ENCODE peak calls at places on chromosomes 16 and 17, in ten cellular contexts. One of them, this sample, is unnamed.

GRCh38 chr17:43660816-43661493 is 767 bp downstream of the MEOX1 start:
- DNase-seq in aorta: no peak
- DNase-seq in sigmoid colon: no peak
- DNase-seq in dorsolateral prefrontal cortex: no peak
- DNase-seq in GM23248: no peak
- DNase-seq in WERI-Rb-1: no peak
- DNase-seq in brain microvascular endothelial cell: no peak
- DNase-seq in fibroblast of lung: no peak
- DNase-seq in cardiac muscle cell: no peak
- DNase-seq in IMR-90: no peak
- DNase-seq in this sample: no peak

GRCh38 chr16:25163683-25164082 is 52.1 kb downstream of the LCMT1 start:
- DNase-seq in IMR-90: no peak
- DNase-seq in sigmoid colon: no peak
- DNase-seq in cardiac muscle cell: no peak
- DNase-seq in fibroblast of lung: no peak
- DNase-seq in dorsolateral prefrontal cortex: no peak
- DNase-seq in aorta: no peak
- DNase-seq in brain microvascular endothelial cell: no peak
- DNase-seq in WERI-Rb-1: no peak
- DNase-seq in GM23248: no peak
- DNase-seq in this sample: no peak

GRCh38 chr17:76710863-76711611 is at the start of gene MXRA7:
- DNase-seq in aorta: peak; percentile 83
- DNase-seq in dorsolateral prefrontal cortex: peak; percentile 57
- DNase-seq in sigmoid colon: peak; percentile 93
- DNase-seq in fibroblast of lung: peak; percentile 67
- DNase-seq in cardiac muscle cell: peak; percentile 77
- DNase-seq in GM23248: peak; percentile 91
- DNase-seq in IMR-90: peak; percentile 61
- DNase-seq in brain microvascular endothelial cell: no peak
- DNase-seq in WERI-Rb-1: peak; percentile 92
- DNase-seq in this sample: peak; percentile 81

GRCh38 chr16:85180047-85180878 is 68.0 kb upstream of the CIBAR2 start:
- DNase-seq in cardiac muscle cell: no peak
- DNase-seq in fibroblast of lung: no peak
- DNase-seq in brain microvascular endothelial cell: no peak
- DNase-seq in aorta: no peak
- DNase-seq in IMR-90: no peak
- DNase-seq in WERI-Rb-1: no peak
- DNase-seq in dorsolateral prefrontal cortex: no peak
- DNase-seq in sigmoid colon: no peak
- DNase-seq in GM23248: no peak
- DNase-seq in this sample: no peak

GRCh38 chr16:7471268-7471667 is 138.6 kb downstream of the RBFOX1 start:
- DNase-seq in sigmoid colon: no peak
- DNase-seq in aorta: no peak
- DNase-seq in WERI-Rb-1: no peak
- DNase-seq in GM23248: no peak
- DNase-seq in brain microvascular endothelial cell: no peak
- DNase-seq in fibroblast of lung: no peak
- DNase-seq in dorsolateral prefrontal cortex: no peak
- DNase-seq in cardiac muscle cell: no peak
- DNase-seq in IMR-90: no peak
- DNase-seq in this sample: no peak

GRCh38 chr16:86510465-86511261 is at the start of gene FOXF1:
- DNase-seq in sigmoid colon: no peak
- DNase-seq in WERI-Rb-1: no peak
- DNase-seq in fibroblast of lung: peak; percentile 81
- DNase-seq in aorta: no peak
- DNase-seq in GM23248: peak; percentile 70
- DNase-seq in dorsolateral prefrontal cortex: no peak
- DNase-seq in brain microvascular endothelial cell: no peak
- DNase-seq in cardiac muscle cell: peak; percentile 61
- DNase-seq in IMR-90: peak; percentile 83
- DNase-seq in this sample: no peak

GRCh38 chr17:75757086-75757681 is 7.8 kb downstream of the GALK1 start:
- DNase-seq in GM23248: no peak
- DNase-seq in WERI-Rb-1: no peak
- DNase-seq in IMR-90: no peak
- DNase-seq in aorta: no peak
- DNase-seq in brain microvascular endothelial cell: no peak
- DNase-seq in dorsolateral prefrontal cortex: no peak
- DNase-seq in cardiac muscle cell: no peak
- DNase-seq in fibroblast of lung: no peak
- DNase-seq in sigmoid colon: no peak
- DNase-seq in this sample: no peak

GRCh38 chr16:68227850-68228553 is 7.9 kb downstream of the ESRP2 start:
- DNase-seq in dorsolateral prefrontal cortex: peak; percentile 18
- DNase-seq in cardiac muscle cell: no peak
- DNase-seq in GM23248: no peak
- DNase-seq in fibroblast of lung: no peak
- DNase-seq in sigmoid colon: peak; percentile 64
- DNase-seq in aorta: peak; percentile 32
- DNase-seq in IMR-90: no peak
- DNase-seq in brain microvascular endothelial cell: no peak
- DNase-seq in WERI-Rb-1: no peak
- DNase-seq in this sample: peak; percentile 18

GRCh38 chr16:31134091-31134571 is 1.4 kb downstream of the PRSS8 start:
- DNase-seq in dorsolateral prefrontal cortex: no peak
- DNase-seq in GM23248: no peak
- DNase-seq in IMR-90: peak; percentile 24
- DNase-seq in cardiac muscle cell: no peak
- DNase-seq in brain microvascular endothelial cell: no peak
- DNase-seq in WERI-Rb-1: no peak
- DNase-seq in sigmoid colon: no peak
- DNase-seq in fibroblast of lung: peak; percentile 32
- DNase-seq in aorta: no peak
- DNase-seq in this sample: no peak

GRCh38 chr17:31593806-31594205 is 202.3 kb downstream of the RAB11FIP4 start:
- DNase-seq in GM23248: peak; percentile 95
- DNase-seq in brain microvascular endothelial cell: peak; percentile 52
- DNase-seq in fibroblast of lung: peak; percentile 89
- DNase-seq in WERI-Rb-1: no peak
- DNase-seq in IMR-90: peak; percentile 89
- DNase-seq in cardiac muscle cell: no peak
- DNase-seq in dorsolateral prefrontal cortex: no peak
- DNase-seq in sigmoid colon: no peak
- DNase-seq in aorta: peak; percentile 81
- DNase-seq in this sample: peak; percentile 44

GRCh38 chr16:72530434-72530833 is 358.5 kb upstream of the PMFBP1 start:
- DNase-seq in IMR-90: peak; percentile 75
- DNase-seq in fibroblast of lung: peak; percentile 74
- DNase-seq in GM23248: peak; percentile 78
- DNase-seq in WERI-Rb-1: no peak
- DNase-seq in aorta: no peak
- DNase-seq in brain microvascular endothelial cell: peak; percentile 81
- DNase-seq in dorsolateral prefrontal cortex: no peak
- DNase-seq in sigmoid colon: no peak
- DNase-seq in cardiac muscle cell: peak; percentile 90
- DNase-seq in this sample: no peak

GRCh38 chr17:69404398-69404797 is 10.1 kb upstream of the MAP2K6 start:
- DNase-seq in sigmoid colon: no peak
- DNase-seq in WERI-Rb-1: no peak
- DNase-seq in dorsolateral prefrontal cortex: no peak
- DNase-seq in brain microvascular endothelial cell: no peak
- DNase-seq in aorta: no peak
- DNase-seq in GM23248: peak; percentile 36
- DNase-seq in fibroblast of lung: no peak
- DNase-seq in IMR-90: peak; percentile 55
- DNase-seq in cardiac muscle cell: no peak
- DNase-seq in this sample: no peak

DNA sequence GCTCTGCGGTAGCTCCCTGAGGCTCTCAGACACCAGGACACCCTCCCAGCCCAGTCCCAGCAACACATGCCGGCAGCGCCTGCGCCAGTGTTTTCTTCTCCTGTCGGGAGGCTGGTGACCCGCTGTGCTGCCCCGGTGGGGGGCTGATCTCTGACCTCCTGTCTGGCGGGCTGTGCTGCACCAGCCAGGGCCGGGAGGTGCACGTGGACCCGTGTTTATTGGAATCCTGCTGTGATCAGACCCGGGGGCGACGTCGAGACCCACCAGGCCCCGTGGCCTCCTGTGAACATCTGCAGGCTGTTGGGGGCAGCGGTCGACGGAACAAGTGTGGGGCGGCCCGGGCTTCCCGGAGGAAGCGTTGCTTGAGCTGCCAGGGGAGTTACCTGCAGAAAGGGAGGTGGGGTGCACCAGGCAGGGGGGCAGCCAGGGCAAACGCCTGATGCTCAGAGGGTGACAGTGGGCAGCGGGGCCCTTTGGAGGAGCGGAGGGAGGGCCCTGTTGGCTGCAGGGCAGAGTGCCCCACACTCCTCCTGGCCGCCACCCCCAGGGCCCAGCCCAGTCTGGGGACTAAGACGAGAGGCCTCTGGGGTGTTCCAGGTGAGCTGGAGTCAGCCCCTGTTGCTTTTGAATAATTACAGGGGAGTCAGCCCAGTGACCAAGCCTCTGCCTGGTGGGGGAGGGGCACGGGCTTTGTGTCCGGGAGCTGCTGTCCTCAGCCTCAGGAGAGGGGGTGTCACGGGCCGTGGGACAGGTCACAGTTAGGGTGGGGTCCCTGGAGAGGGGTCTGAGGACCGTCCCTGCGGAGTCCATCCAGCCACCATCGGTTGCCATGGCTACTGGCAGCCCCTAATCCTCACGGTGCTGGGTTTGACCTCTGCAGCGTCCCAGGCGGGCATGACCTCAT is 2.2 kb upstream of the SSTR5 start:
- DNase-seq in GM23248: no peak
- DNase-seq in fibroblast of lung: no peak
- DNase-seq in aorta: no peak
- DNase-seq in brain microvascular endothelial cell: no peak
- DNase-seq in dorsolateral prefrontal cortex: no peak
- DNase-seq in WERI-Rb-1: peak; percentile 47
- DNase-seq in cardiac muscle cell: no peak
- DNase-seq in IMR-90: no peak
- DNase-seq in sigmoid colon: no peak
- DNase-seq in this sample: no peak
- H3K27me3 ChIP-seq in GM23248: peaks cover 27% of the 10 kb centered on the region
- H3K27me3 ChIP-seq in fibroblast of lung: no peaks in the 10 kb centered on the region
- H3K27me3 ChIP-seq in aorta: no peaks in the 10 kb centered on the region
- H3K27me3 ChIP-seq in brain microvascular endothelial cell: peaks cover 58% of the 10 kb centered on the region
- H3K27me3 ChIP-seq in dorsolateral prefrontal cortex: peaks cover 95% of the 10 kb centered on the region
- H3K27me3 ChIP-seq in WERI-Rb-1: no peaks in the 10 kb centered on the region
- H3K27me3 ChIP-seq in cardiac muscle cell: peaks cover 39% of the 10 kb centered on the region
- H3K27me3 ChIP-seq in IMR-90: peaks cover 65% of the 10 kb centered on the region
- H3K27me3 ChIP-seq in sigmoid colon: peaks cover 35% of the 10 kb centered on the region
- H3K27me3 ChIP-seq in this sample: peaks cover 60% of the 10 kb centered on the region

DNA sequence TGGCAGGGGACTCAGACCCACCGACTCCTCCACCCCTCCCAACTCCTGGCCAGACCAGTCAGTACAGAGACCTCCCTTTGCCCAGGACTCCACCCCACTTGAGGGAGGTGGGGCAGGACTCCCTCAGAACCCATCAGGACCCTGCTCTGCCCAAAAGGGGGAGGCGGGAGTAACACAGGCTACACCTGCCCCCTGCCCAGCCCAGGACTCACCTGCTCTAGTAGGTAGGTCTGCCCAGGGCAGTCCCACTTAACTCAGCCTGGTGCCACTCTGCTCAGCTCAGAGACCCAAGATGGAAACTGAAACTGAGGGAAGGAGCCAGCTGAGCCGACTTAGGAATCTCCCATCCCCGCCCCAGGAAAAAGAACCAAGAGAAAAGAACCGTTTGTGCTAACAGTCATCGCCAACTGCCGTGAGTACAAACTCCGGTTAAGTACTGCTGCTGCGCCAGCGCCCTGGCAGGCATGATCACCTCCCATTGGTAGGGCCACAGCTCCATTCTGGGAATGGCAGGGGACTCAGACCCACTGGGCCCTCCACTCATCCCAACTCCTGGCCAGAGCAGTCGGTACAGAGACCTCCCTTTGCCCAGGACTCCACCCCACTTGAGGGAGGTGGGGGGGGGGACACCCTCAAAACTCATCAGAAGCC is 488 bp downstream of the DHX58 start:
- DNase-seq in brain microvascular endothelial cell: no peak
- DNase-seq in fibroblast of lung: no peak
- DNase-seq in IMR-90: peak; percentile 17
- DNase-seq in GM23248: peak; percentile 88
- DNase-seq in sigmoid colon: peak; percentile 79
- DNase-seq in WERI-Rb-1: no peak
- DNase-seq in aorta: peak; percentile 62
- DNase-seq in cardiac muscle cell: peak; percentile 40
- DNase-seq in dorsolateral prefrontal cortex: no peak
- DNase-seq in this sample: no peak
- H3K27ac ChIP-seq in brain microvascular endothelial cell: peak overlapping the region; percentile 32
- H3K27ac ChIP-seq in fibroblast of lung: peak overlapping the region; percentile 68
- H3K27ac ChIP-seq in IMR-90: peak overlapping the region; percentile 19
- H3K27ac ChIP-seq in GM23248: peak overlapping the region; percentile 71
- H3K27ac ChIP-seq in sigmoid colon: peak overlapping the region; percentile 90
- H3K27ac ChIP-seq in WERI-Rb-1: no peak overlapping the region
- H3K27ac ChIP-seq in aorta: peak overlapping the region; percentile 87
- H3K27ac ChIP-seq in cardiac muscle cell: no peak overlapping the region
- H3K27ac ChIP-seq in dorsolateral prefrontal cortex: peak overlapping the region; percentile 83
- H3K27ac ChIP-seq in this sample: peak overlapping the region; percentile 89

GRCh38 chr17:34125921-34126320 is 129.2 kb upstream of the CCL2 start:
- DNase-seq in GM23248: no peak
- DNase-seq in WERI-Rb-1: no peak
- DNase-seq in IMR-90: no peak
- DNase-seq in cardiac muscle cell: no peak
- DNase-seq in sigmoid colon: no peak
- DNase-seq in dorsolateral prefrontal cortex: no peak
- DNase-seq in fibroblast of lung: no peak
- DNase-seq in aorta: no peak
- DNase-seq in brain microvascular endothelial cell: no peak
- DNase-seq in this sample: no peak
- H3K27me3 ChIP-seq in GM23248: no peaks in the 10 kb centered on the region
- H3K27me3 ChIP-seq in WERI-Rb-1: peaks cover 3% of the 10 kb centered on the region
- H3K27me3 ChIP-seq in IMR-90: no peaks in the 10 kb centered on the region
- H3K27me3 ChIP-seq in cardiac muscle cell: no peaks in the 10 kb centered on the region
- H3K27me3 ChIP-seq in sigmoid colon: no peaks in the 10 kb centered on the region
- H3K27me3 ChIP-seq in dorsolateral prefrontal cortex: no peaks in the 10 kb centered on the region
- H3K27me3 ChIP-seq in fibroblast of lung: no peaks in the 10 kb centered on the region
- H3K27me3 ChIP-seq in aorta: no peaks in the 10 kb centered on the region
- H3K27me3 ChIP-seq in brain microvascular endothelial cell: no peaks in the 10 kb centered on the region
- H3K27me3 ChIP-seq in this sample: peaks cover 14% of the 10 kb centered on the region

DNA sequence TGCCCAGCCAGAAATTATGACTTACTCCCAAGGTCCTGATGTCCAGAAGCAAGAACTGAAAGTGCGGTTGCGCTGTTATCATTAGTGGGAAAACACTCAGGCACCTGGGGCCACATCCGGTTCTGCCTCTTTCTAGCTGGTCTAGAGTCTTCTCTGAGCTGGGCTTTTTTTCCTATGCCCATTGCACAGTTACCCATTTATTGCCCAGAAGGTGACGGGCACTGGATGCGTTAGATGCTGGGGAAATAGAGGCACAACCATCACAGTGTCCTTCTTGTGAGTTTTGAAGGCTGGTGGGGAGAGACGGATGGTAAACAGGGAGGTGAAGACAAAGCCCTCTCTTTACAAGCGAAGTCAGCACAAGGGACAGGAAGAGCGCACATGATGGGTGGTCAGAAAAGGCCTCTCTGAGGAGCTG is 37.7 kb downstream of the PLCG2 start:
- DNase-seq in sigmoid colon: no peak
- DNase-seq in brain microvascular endothelial cell: no peak
- DNase-seq in fibroblast of lung: no peak
- DNase-seq in WERI-Rb-1: no peak
- DNase-seq in cardiac muscle cell: no peak
- DNase-seq in aorta: no peak
- DNase-seq in GM23248: no peak
- DNase-seq in IMR-90: no peak
- DNase-seq in dorsolateral prefrontal cortex: no peak
- DNase-seq in this sample: no peak
- H3K27ac ChIP-seq in sigmoid colon: no peak overlapping the region
- H3K27ac ChIP-seq in brain microvascular endothelial cell: no peak overlapping the region
- H3K27ac ChIP-seq in fibroblast of lung: no peak overlapping the region
- H3K27ac ChIP-seq in WERI-Rb-1: no peak overlapping the region
- H3K27ac ChIP-seq in cardiac muscle cell: no peak overlapping the region
- H3K27ac ChIP-seq in aorta: no peak overlapping the region
- H3K27ac ChIP-seq in GM23248: no peak overlapping the region
- H3K27ac ChIP-seq in IMR-90: no peak overlapping the region
- H3K27ac ChIP-seq in dorsolateral prefrontal cortex: no peak overlapping the region
- H3K27ac ChIP-seq in this sample: no peak overlapping the region

This sample was measured in heart left ventricle.